ENCODE peak calls at places on chromosomes 3 and 15, in seven cellular contexts. One of them, this sample, is unnamed.
A peak's percentile ranks its signal among the peaks of the same experiment; 100 is the strongest.

GRCh38 chr15:91694131-91694828 is 159.2 kb upstream of the SLCO3A1 start:
- DNase-seq in HepG2: no peak
- DNase-seq in K562: no peak
- DNase-seq in ovary: peak; percentile 18
- DNase-seq in transverse colon: peak; percentile 34
- DNase-seq in tibial nerve: peak; percentile 19
- DNase-seq in A549: no peak
- DNase-seq in this sample: peak; percentile 78

GRCh38 chr3:14150491-14151230 is 25.8 kb downstream of the TMEM43 start:
- DNase-seq in transverse colon: no peak
- DNase-seq in tibial nerve: no peak
- DNase-seq in ovary: no peak
- DNase-seq in HepG2: no peak
- DNase-seq in A549: no peak
- DNase-seq in K562: no peak
- DNase-seq in this sample: no peak

GRCh38 chr3:24096695-24097290 is 151.7 kb downstream of the NR1D2 start:
- DNase-seq in HepG2: no peak
- DNase-seq in ovary: no peak
- DNase-seq in A549: no peak
- DNase-seq in transverse colon: no peak
- DNase-seq in tibial nerve: no peak
- DNase-seq in K562: no peak
- DNase-seq in this sample: no peak

GRCh38 chr3:34198309-34198708 is 399.9 kb downstream of the PDCD6IP start:
- DNase-seq in tibial nerve: no peak
- DNase-seq in ovary: no peak
- DNase-seq in A549: no peak
- DNase-seq in HepG2: no peak
- DNase-seq in K562: no peak
- DNase-seq in transverse colon: no peak
- DNase-seq in this sample: no peak

GRCh38 chr3:160005004-160005403 is 16.4 kb downstream of the IL12A start:
- DNase-seq in A549: no peak
- DNase-seq in transverse colon: no peak
- DNase-seq in ovary: no peak
- DNase-seq in tibial nerve: no peak
- DNase-seq in HepG2: no peak
- DNase-seq in K562: no peak
- DNase-seq in this sample: no peak

GRCh38 chr3:46576899-46577298 is 10.8 kb upstream of the LRRC2 start:
- DNase-seq in tibial nerve: no peak
- DNase-seq in HepG2: no peak
- DNase-seq in K562: no peak
- DNase-seq in A549: no peak
- DNase-seq in transverse colon: no peak
- DNase-seq in ovary: peak; percentile 63
- DNase-seq in this sample: no peak

GRCh38 chr3:141499965-141500364 is 13.1 kb downstream of the RASA2 start:
- DNase-seq in tibial nerve: no peak
- DNase-seq in HepG2: no peak
- DNase-seq in A549: no peak
- DNase-seq in ovary: no peak
- DNase-seq in transverse colon: no peak
- DNase-seq in K562: no peak
- DNase-seq in this sample: no peak

GRCh38 chr15:43302155-43302554 is 28.2 kb downstream of the LCMT2 start:
- DNase-seq in A549: no peak
- DNase-seq in ovary: no peak
- DNase-seq in transverse colon: no peak
- DNase-seq in tibial nerve: no peak
- DNase-seq in K562: no peak
- DNase-seq in HepG2: no peak
- DNase-seq in this sample: no peak

GRCh38 chr15:96123630-96124187 is 206.8 kb upstream of the NR2F2 start:
- DNase-seq in A549: no peak
- DNase-seq in transverse colon: no peak
- DNase-seq in ovary: no peak
- DNase-seq in tibial nerve: no peak
- DNase-seq in K562: no peak
- DNase-seq in HepG2: no peak
- DNase-seq in this sample: no peak

GRCh38 chr15:72037321-72037720 is 80.6 kb downstream of the MYO9A start:
- DNase-seq in tibial nerve: no peak
- DNase-seq in transverse colon: no peak
- DNase-seq in HepG2: peak; percentile 1
- DNase-seq in A549: no peak
- DNase-seq in K562: no peak
- DNase-seq in ovary: no peak
- DNase-seq in this sample: no peak

GRCh38 chr15:51267047-51267713 is 71.2 kb downstream of the CYP19A1 start:
- DNase-seq in A549: no peak
- DNase-seq in K562: no peak
- DNase-seq in ovary: no peak
- DNase-seq in transverse colon: no peak
- DNase-seq in tibial nerve: no peak
- DNase-seq in HepG2: no peak
- DNase-seq in this sample: no peak

GRCh38 chr3:168974628-168975403 is 688.7 kb downstream of the MECOM start:
- DNase-seq in tibial nerve: no peak
- DNase-seq in A549: no peak
- DNase-seq in transverse colon: no peak
- DNase-seq in ovary: no peak
- DNase-seq in HepG2: no peak
- DNase-seq in K562: no peak
- DNase-seq in this sample: no peak

GRCh38 chr3:50503504-50503903 is at the start of gene CACNA2D2:
- DNase-seq in ovary: peak; percentile 73
- DNase-seq in transverse colon: peak; percentile 63
- DNase-seq in A549: peak; percentile 33
- DNase-seq in HepG2: no peak
- DNase-seq in K562: peak; percentile 67
- DNase-seq in tibial nerve: no peak
- DNase-seq in this sample: peak; percentile 84

GRCh38 chr3:24583004-24583403 is 88.4 kb upstream of the THRB start:
- DNase-seq in K562: peak; percentile 41
- DNase-seq in A549: no peak
- DNase-seq in ovary: no peak
- DNase-seq in tibial nerve: no peak
- DNase-seq in transverse colon: no peak
- DNase-seq in HepG2: peak; percentile 30
- DNase-seq in this sample: no peak

GRCh38 chr3:64454179-64454578 is 228.9 kb upstream of the PRICKLE2 start:
- DNase-seq in A549: no peak
- DNase-seq in tibial nerve: no peak
- DNase-seq in HepG2: no peak
- DNase-seq in K562: no peak
- DNase-seq in transverse colon: no peak
- DNase-seq in ovary: no peak
- DNase-seq in this sample: no peak

GRCh38 chr3:52056521-52056967 is at the start of gene DUSP7:
- DNase-seq in HepG2: no peak
- DNase-seq in tibial nerve: peak; percentile 58
- DNase-seq in K562: peak; percentile 79
- DNase-seq in A549: peak; percentile 21
- DNase-seq in ovary: peak; percentile 64
- DNase-seq in transverse colon: peak; percentile 77
- DNase-seq in this sample: peak; percentile 80

GRCh38 chr15:100696452-100696851 is 94.1 kb downstream of the ASB7 start:
- DNase-seq in HepG2: no peak
- DNase-seq in transverse colon: no peak
- DNase-seq in K562: peak; percentile 4
- DNase-seq in ovary: no peak
- DNase-seq in A549: no peak
- DNase-seq in tibial nerve: no peak
- DNase-seq in this sample: no peak

GRCh38 chr15:68051109-68051508 is 3.0 kb upstream of the PIAS1 start:
- DNase-seq in tibial nerve: no peak
- DNase-seq in K562: peak; percentile 42
- DNase-seq in transverse colon: no peak
- DNase-seq in A549: peak; percentile 39
- DNase-seq in HepG2: no peak
- DNase-seq in ovary: no peak
- DNase-seq in this sample: no peak

GRCh38 chr3:76134166-76134565 is 348.8 kb upstream of the ZNF717 start:
- DNase-seq in transverse colon: no peak
- DNase-seq in K562: no peak
- DNase-seq in HepG2: no peak
- DNase-seq in A549: no peak
- DNase-seq in tibial nerve: no peak
- DNase-seq in ovary: no peak
- DNase-seq in this sample: no peak

GRCh38 chr15:92111756-92112155 is 258.2 kb downstream of the SLCO3A1 start:
- DNase-seq in transverse colon: no peak
- DNase-seq in A549: no peak
- DNase-seq in ovary: no peak
- DNase-seq in tibial nerve: no peak
- DNase-seq in HepG2: no peak
- DNase-seq in K562: no peak
- DNase-seq in this sample: no peak

GRCh38 chr15:58410353-58410752 is 21.4 kb upstream of the LIPC start:
- DNase-seq in transverse colon: no peak
- DNase-seq in A549: no peak
- DNase-seq in K562: peak; percentile 48
- DNase-seq in ovary: peak; percentile 23
- DNase-seq in tibial nerve: no peak
- DNase-seq in HepG2: no peak
- DNase-seq in this sample: no peak

DNA sequence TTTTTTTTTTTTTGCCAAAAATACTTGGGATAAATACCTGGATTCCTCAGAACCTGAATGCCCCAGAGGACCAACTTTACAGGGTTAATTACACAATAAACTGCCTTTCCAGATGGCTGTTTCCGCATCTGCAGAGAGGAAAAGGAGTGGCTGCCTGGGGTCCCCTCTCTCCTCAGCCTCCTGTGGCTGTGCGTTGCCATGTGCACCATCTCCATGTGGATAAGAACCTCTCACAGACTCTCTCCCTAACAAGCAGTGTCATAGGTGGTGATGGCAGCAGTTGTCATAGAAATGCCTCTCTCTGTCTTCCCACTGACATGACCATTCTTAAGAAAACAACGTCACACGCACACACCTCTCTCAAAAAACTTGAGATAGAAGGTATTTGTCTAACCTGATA is 179.4 kb downstream of the RPLP1 start:
- DNase-seq in tibial nerve: no peak
- DNase-seq in HepG2: no peak
- DNase-seq in K562: no peak
- DNase-seq in transverse colon: no peak
- DNase-seq in ovary: no peak
- DNase-seq in A549: no peak
- DNase-seq in this sample: no peak
- TF ChIP-seq EP300 in tibial nerve: no peak
- TF ChIP-seq EP300 in HepG2: no peak
- TF ChIP-seq EP300 in K562: no peak
- TF ChIP-seq EP300 in transverse colon: no peak
- TF ChIP-seq EP300 in ovary: no peak
- TF ChIP-seq EP300 in A549: no peak
- TF ChIP-seq EP300 in this sample: no peak

GRCh38 chr15:64634576-64635485 is 140.6 kb downstream of the RBPMS2 start:
- DNase-seq in tibial nerve: no peak
- DNase-seq in transverse colon: no peak
- DNase-seq in K562: no peak
- DNase-seq in HepG2: peak; percentile 72
- DNase-seq in ovary: no peak
- DNase-seq in A549: no peak
- DNase-seq in this sample: no peak
- H3K4me1 ChIP-seq in tibial nerve: no peaks in the 10 kb centered on the region
- H3K4me1 ChIP-seq in transverse colon: peaks cover 6% of the 10 kb centered on the region
- H3K4me1 ChIP-seq in K562: peaks cover 17% of the 10 kb centered on the region
- H3K4me1 ChIP-seq in HepG2: peaks cover 59% of the 10 kb centered on the region
- H3K4me1 ChIP-seq in ovary: peaks cover 10% of the 10 kb centered on the region
- H3K4me1 ChIP-seq in A549: peaks cover 35% of the 10 kb centered on the region
- H3K4me1 ChIP-seq in this sample: peaks cover 36% of the 10 kb centered on the region

DNA sequence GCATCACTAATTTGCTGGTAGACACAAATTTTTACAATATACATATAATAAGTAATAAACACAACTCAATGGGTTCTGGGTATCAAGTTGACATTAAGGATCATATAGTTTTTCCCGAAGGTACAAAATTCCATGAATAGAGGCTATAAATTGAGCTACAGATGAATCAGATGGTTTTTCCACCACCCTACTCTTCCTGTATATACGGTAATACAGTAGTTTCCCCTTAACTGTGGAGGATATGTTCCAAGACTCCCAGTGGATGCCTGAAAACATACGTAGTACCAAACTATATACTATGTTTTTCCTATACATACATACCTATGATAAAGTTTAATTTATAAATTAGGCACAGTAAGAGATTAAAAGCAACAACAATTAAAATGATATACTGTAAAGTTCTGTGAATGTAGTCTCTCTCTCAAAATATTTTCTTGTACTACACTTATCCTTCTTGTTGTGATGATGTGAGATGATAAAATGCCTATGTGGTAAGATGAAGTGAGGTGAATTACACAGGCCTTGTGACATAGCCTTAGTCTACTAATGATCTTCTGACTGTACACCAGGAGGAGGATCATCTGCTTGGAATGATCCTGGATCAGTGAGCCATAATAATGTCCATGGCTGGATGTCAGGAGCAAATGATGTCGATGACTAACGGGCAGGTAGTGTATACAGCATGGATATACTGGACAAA is 116.7 kb downstream of the NR1I2 start:
- DNase-seq in ovary: no peak
- DNase-seq in tibial nerve: no peak
- DNase-seq in K562: no peak
- DNase-seq in A549: no peak
- DNase-seq in HepG2: no peak
- DNase-seq in transverse colon: no peak
- DNase-seq in this sample: no peak
- TF ChIP-seq EP300 in ovary: no peak
- TF ChIP-seq EP300 in tibial nerve: no peak
- TF ChIP-seq EP300 in K562: no peak
- TF ChIP-seq EP300 in A549: no peak
- TF ChIP-seq EP300 in HepG2: no peak
- TF ChIP-seq EP300 in transverse colon: no peak
- TF ChIP-seq EP300 in this sample: no peak

GRCh38 chr3:67419779-67420178 is 234.6 kb downstream of the SUCLG2 start:
- DNase-seq in K562: no peak
- DNase-seq in A549: no peak
- DNase-seq in tibial nerve: no peak
- DNase-seq in ovary: no peak
- DNase-seq in transverse colon: no peak
- DNase-seq in HepG2: no peak
- DNase-seq in this sample: no peak

GRCh38 chr3:67418539-67419529 is 235.6 kb downstream of the SUCLG2 start:
- DNase-seq in transverse colon: no peak
- DNase-seq in A549: no peak
- DNase-seq in HepG2: no peak
- DNase-seq in tibial nerve: no peak
- DNase-seq in ovary: no peak
- DNase-seq in K562: no peak
- DNase-seq in this sample: no peak

GRCh38 chr3:67415504-67415903 is 238.9 kb downstream of the SUCLG2 start:
- DNase-seq in ovary: no peak
- DNase-seq in A549: no peak
- DNase-seq in tibial nerve: no peak
- DNase-seq in HepG2: no peak
- DNase-seq in K562: no peak
- DNase-seq in transverse colon: no peak
- DNase-seq in this sample: no peak

GRCh38 chr3:67414740-67415139 is 239.7 kb downstream of the SUCLG2 start:
- DNase-seq in tibial nerve: no peak
- DNase-seq in transverse colon: no peak
- DNase-seq in K562: no peak
- DNase-seq in HepG2: no peak
- DNase-seq in ovary: no peak
- DNase-seq in A549: no peak
- DNase-seq in this sample: no peak

GRCh38 chr3:67416703-67417102 is 237.7 kb downstream of the SUCLG2 start:
- DNase-seq in HepG2: no peak
- DNase-seq in A549: no peak
- DNase-seq in ovary: no peak
- DNase-seq in K562: no peak
- DNase-seq in tibial nerve: no peak
- DNase-seq in transverse colon: no peak
- DNase-seq in this sample: no peak
- H3K4me1 ChIP-seq in HepG2: no peaks in the 10 kb centered on the region
- H3K4me1 ChIP-seq in A549: no peaks in the 10 kb centered on the region
- H3K4me1 ChIP-seq in ovary: no peaks in the 10 kb centered on the region
- H3K4me1 ChIP-seq in K562: no peaks in the 10 kb centered on the region
- H3K4me1 ChIP-seq in tibial nerve: no peaks in the 10 kb centered on the region
- H3K4me1 ChIP-seq in transverse colon: no peaks in the 10 kb centered on the region
- H3K4me1 ChIP-seq in this sample: no peaks in the 10 kb centered on the region

This sample was measured in sigmoid colon.